ENCODE peak calls at places on chromosomes 3 and 15, in six cellular contexts. O is HepG2, W is Panc1, I is sigmoid colon, L is stomach, V is spleen. A is an unnamed sample.

GRCh38 chr3:11559816-11560633 is 83.7 kb downstream of the VGLL4 start:
- DNase-seq in O (no peak), W (no peak), I (no peak), L (no peak), V (no peak), A (no peak)

GRCh38 chr15:26260517-26261133 is 397.5 kb upstream of the ATP10A start:
- DNase-seq in O (peak), W (no peak), I (no peak), L (no peak), V (no peak), A (peak)

GRCh38 chr3:173708191-173708590 is 310.6 kb downstream of the NLGN1 start:
- DNase-seq in O (no peak), W (no peak), I (no peak), L (no peak), V (no peak), A (no peak)

GRCh38 chr3:58009749-58010535 is 1.7 kb downstream of the FLNB start:
- DNase-seq in O (no peak), W (no peak), I (peak), L (peak), V (no peak), A (no peak)

GRCh38 chr15:60412807-60413597 is 15.2 kb upstream of the ANXA2 start:
- DNase-seq in O (no peak), W (no peak), I (no peak), L (no peak), V (no peak), A (no peak)

GRCh38 chr3:112445839-112446238 is 53.4 kb downstream of the BTLA start:
- DNase-seq in O (no peak), W (no peak), I (no peak), L (no peak), V (no peak), A (no peak)

GRCh38 chr3:189276481-189277190 is 104.9 kb downstream of the TPRG1 start:
- DNase-seq in O (no peak), W (no peak), I (no peak), L (no peak), V (no peak), A (peak)

GRCh38 chr15:83559310-83559966 is 94.5 kb upstream of the ADAMTSL3 start:
- DNase-seq in O (peak), W (peak), I (peak), L (peak), V (no peak), A (peak)

GRCh38 chr3:139530717-139531116 is 8.8 kb downstream of the RBP1 start:
- DNase-seq in O (no peak), W (no peak), I (no peak), L (no peak), V (no peak), A (no peak)

GRCh38 chr15:60591491-60592385 is 112.8 kb upstream of the ICE2 start:
- DNase-seq in O (no peak), W (no peak), I (peak), L (peak), V (peak), A (no peak)

GRCh38 chr3:52277972-52278509 is 408 bp downstream of the WDR82 start:
- DNase-seq in O (no peak), W (no peak), I (peak), L (no peak), V (peak), A (no peak)

GRCh38 chr3:30183421-30183820 is 423.0 kb upstream of the TGFBR2 start:
- DNase-seq in O (no peak), W (no peak), I (no peak), L (no peak), V (no peak), A (no peak)

GRCh38 chr3:156862338-156862737 is 36.2 kb downstream of the LEKR1 start:
- DNase-seq in O (no peak), W (no peak), I (no peak), L (no peak), V (no peak), A (no peak)

GRCh38 chr3:195859061-195859845 is 47.5 kb upstream of the MUC4 start:
- DNase-seq in O (peak), W (peak), I (peak), L (peak), V (peak), A (peak)

GRCh38 chr15:29066848-29067247 is 181.1 kb downstream of the APBA2 start:
- DNase-seq in O (no peak), W (no peak), I (no peak), L (no peak), V (no peak), A (no peak)

GRCh38 chr3:158528306-158528705 is 42.7 kb upstream of the MLF1 start:
- DNase-seq in O (no peak), W (no peak), I (no peak), L (no peak), V (no peak), A (no peak)

GRCh38 chr3:76352069-76352847 is 566.9 kb upstream of the ZNF717 start:
- DNase-seq in O (no peak), W (no peak), I (no peak), L (no peak), V (no peak), A (peak)

GRCh38 chr15:85179700-85180099 is 198.0 kb downstream of the PDE8A start:
- DNase-seq in O (no peak), W (no peak), I (no peak), L (no peak), V (no peak), A (no peak)

GRCh38 chr3:63274359-63274758 is 3.7 kb upstream of the SYNPR start:
- DNase-seq in O (no peak), W (no peak), I (no peak), L (no peak), V (no peak), A (no peak)

DNA sequence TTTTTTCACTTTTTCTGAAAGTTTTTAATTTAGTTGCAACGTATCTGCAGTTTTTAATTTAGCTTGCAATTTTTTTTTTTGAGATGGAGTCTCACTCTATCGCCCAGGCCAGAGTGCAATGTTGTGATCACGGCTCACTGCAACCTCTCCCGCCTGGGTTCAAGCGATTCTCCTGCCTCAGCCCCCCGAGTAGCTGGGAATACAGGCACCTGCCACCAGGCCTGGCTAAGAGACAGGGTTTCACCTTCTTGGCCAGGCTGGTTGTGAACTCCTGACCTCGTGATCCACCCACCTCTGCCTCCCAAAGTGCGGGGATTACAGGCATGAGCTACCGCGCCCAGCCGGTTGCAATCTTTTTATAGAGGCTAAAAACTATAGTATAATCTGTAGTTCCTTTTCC is 142.9 kb upstream of the ALCAM start:
- DNase-seq in O (no peak), W (no peak), I (no peak), L (no peak), V (no peak), A (no peak)
- H3K27ac ChIP-seq in O (no peak), W (no peak), I (no peak), L (no peak), V (no peak), A (no peak)

GRCh38 chr3:100269410-100270217 is 8.8 kb downstream of the TBC1D23 start:
- DNase-seq in O (no peak), W (peak), I (no peak), L (no peak), V (no peak), A (no peak)
- TF ChIP-seq POLR2AphosphoS5 in O (no peak), W (no peak), I (no peak), L (peak), V (no peak), A (no peak)

GRCh38 chr15:50871832-50872231 is 36.7 kb upstream of the AP4E1 start:
- DNase-seq in O (no peak), W (no peak), I (no peak), L (no peak), V (no peak), A (no peak)

GRCh38 chr15:50872832-50873231 is 35.7 kb upstream of the AP4E1 start:
- DNase-seq in O (no peak), W (no peak), I (no peak), L (no peak), V (no peak), A (no peak)

GRCh38 chr15:50876260-50876988 is 32.1 kb upstream of the AP4E1 start:
- DNase-seq in O (no peak), W (no peak), I (no peak), L (no peak), V (no peak), A (no peak)

GRCh38 chr15:50876989-50877360 is 31.5 kb upstream of the AP4E1 start:
- DNase-seq in O (peak), W (peak), I (peak), L (peak), V (no peak), A (peak)

DNA sequence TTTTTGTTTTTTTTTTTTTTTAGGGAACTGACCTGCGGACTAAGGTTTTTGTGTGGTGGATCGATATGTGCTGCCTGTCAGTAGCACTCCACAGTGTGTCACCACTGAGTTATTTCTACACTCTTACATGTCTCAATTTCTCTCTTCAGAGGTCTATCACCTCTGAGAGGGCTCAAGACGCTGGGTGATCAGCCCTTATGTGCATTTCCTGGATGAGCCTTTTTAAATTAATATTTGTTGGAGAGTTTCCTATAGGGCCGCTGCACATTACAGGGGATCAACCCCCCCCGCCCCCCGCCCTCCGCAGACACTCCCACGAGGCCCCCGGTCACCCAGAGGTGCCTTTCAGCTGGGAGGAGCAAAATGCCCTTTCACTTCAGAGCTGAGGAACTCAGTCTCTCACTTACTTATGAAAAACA is 34.5 kb upstream of the AP4E1 start:
- DNase-seq in O (peak), W (no peak), I (no peak), L (no peak), V (no peak), A (no peak)
- H3K27ac ChIP-seq in O (no peak), W (no peak), I (no peak), L (no peak), V (peak), A (peak)

GRCh38 chr3:70990723-70991122 is 592.8 kb downstream of the FOXP1 start:
- DNase-seq in O (no peak), W (no peak), I (no peak), L (no peak), V (no peak), A (no peak)
- TF ChIP-seq POLR2AphosphoS5 in O (no peak), W (no peak), I (no peak), L (no peak), V (no peak), A (no peak)

A was measured in HL-60.